ENCODE peak calls at places on chromosome 17, in ten cellular contexts. O is AG20443; W is ACHN; J is frontal cortex; L is nucleus accumbens; F is renal cortical epithelial cell; Z is AG04449; T is AG09309; E is IMR-90; P is activated CD8-positive, alpha-beta memory T cell treated with anti-CD3 and anti-CD28 coated beads for 1 hour. B is an unnamed sample.

GRCh38 chr17:26774291-26775218 is 519.4 kb upstream of the WSB1 start:
- DNase-seq in L (no peak), F (no peak), P (no peak), O (no peak), W (no peak), E (no peak), T (no peak), Z (no peak), J (no peak), B (no peak)

GRCh38 chr17:56557682-56558081 is 35.8 kb upstream of the NOG start:
- DNase-seq in F (no peak), T (no peak), P (no peak), W (no peak), Z (no peak), O (no peak), J (no peak), E (no peak), L (no peak), B (no peak)

GRCh38 chr17:3535253-3535995 is 22.2 kb downstream of the TRPV3 start:
- DNase-seq in W (peak), T (no peak), L (peak), F (peak), E (peak), O (peak), P (peak), J (peak), Z (no peak), B (no peak)

GRCh38 chr17:3894188-3894587 is 1.3 kb upstream of the CAMKK1 start:
- DNase-seq in O (no peak), F (no peak), T (no peak), E (no peak), J (no peak), P (no peak), Z (no peak), L (no peak), W (no peak), B (no peak)

GRCh38 chr17:40422990-40423611 is 5.4 kb upstream of the TOP2A start:
- DNase-seq in P (no peak), E (no peak), L (no peak), J (no peak), Z (no peak), O (no peak), T (no peak), W (no peak), F (no peak), B (no peak)

GRCh38 chr17:52606098-52606497 is 447.6 kb upstream of the CA10 start:
- DNase-seq in Z (no peak), T (no peak), L (no peak), W (no peak), P (no peak), E (no peak), O (no peak), J (no peak), F (peak), B (no peak)

GRCh38 chr17:47982091-47982617 is 11.2 kb downstream of the CDK5RAP3 start:
- DNase-seq in J (no peak), Z (no peak), P (no peak), T (no peak), O (no peak), E (no peak), L (no peak), W (no peak), F (no peak), B (no peak)

GRCh38 chr17:35630530-35631148 is 43.5 kb downstream of the AP2B1 start:
- DNase-seq in L (no peak), O (peak), J (no peak), Z (no peak), F (peak), W (peak), P (no peak), T (no peak), E (peak), B (peak)

GRCh38 chr17:15432807-15433547 is 34.4 kb downstream of the CDRT4 start:
- DNase-seq in T (peak), O (peak), E (peak), W (no peak), P (no peak), J (no peak), Z (no peak), F (no peak), L (no peak), B (no peak)

GRCh38 chr17:67401598-67402504 is 24.8 kb downstream of the PITPNC1 start:
- DNase-seq in Z (no peak), T (no peak), W (no peak), L (no peak), F (no peak), E (no peak), O (no peak), P (no peak), J (no peak), B (no peak)